ENCODE peak calls at places on chromosome X, in five cellular contexts. V, N, T, X and E are unnamed samples.

GRCh38 chrX:7568130-7568529 is 274.8 kb upstream of the VCX start:
- DNase-seq in V (no peak), N (no peak), T (no peak), X (no peak), E (no peak)

GRCh38 chrX:134604701-134605271 is 53.5 kb downstream of the PLAC1 start:
- DNase-seq in V (no peak), N (no peak), T (no peak), X (no peak), E (no peak)

GRCh38 chrX:152600853-152601635 is 36.7 kb upstream of the GABRQ start:
- DNase-seq in V (peak), N (no peak), T (no peak), X (no peak), E (no peak)

GRCh38 chrX:45322382-45322781 is 121.7 kb upstream of the DIPK2B start:
- DNase-seq in V (peak), N (no peak), T (no peak), X (no peak), E (no peak)

GRCh38 chrX:35890699-35891098 is 28.8 kb upstream of the CFAP47 start:
- DNase-seq in V (peak), N (no peak), T (no peak), X (no peak), E (no peak)

GRCh38 chrX:37993857-37994619 is 12.3 kb upstream of the SYTL5 start:
- DNase-seq in V (peak), N (no peak), T (no peak), X (no peak), E (no peak)

GRCh38 chrX:144681501-144681900 is 565.8 kb upstream of the SPANXN1 start:
- DNase-seq in V (no peak), N (no peak), T (no peak), X (no peak), E (no peak)

GRCh38 chrX:40096395-40097091 is 1.2 kb downstream of the BCOR start:
- DNase-seq in V (peak), N (peak), T (peak), X (peak), E (peak)

GRCh38 chrX:143664302-143664701 is 28.4 kb upstream of the SLITRK4 start:
- DNase-seq in V (peak), N (no peak), T (no peak), X (no peak), E (no peak)

GRCh38 chrX:42028113-42028512 is 104.8 kb upstream of the CASK start:
- DNase-seq in V (no peak), N (no peak), T (no peak), X (no peak), E (no peak)

GRCh38 chrX:108122748-108123147 is 31.2 kb downstream of the ATG4A start:
- DNase-seq in V (no peak), N (no peak), T (no peak), X (no peak), E (no peak)

GRCh38 chrX:132193872-132194574 is 25.2 kb downstream of the RAP2C start:
- DNase-seq in V (no peak), N (no peak), T (no peak), X (no peak), E (no peak)

GRCh38 chrX:154695913-154696312 is 42.5 kb upstream of the CTAG2 start:
- DNase-seq in V (no peak), N (no peak), T (no peak), X (no peak), E (no peak)

GRCh38 chrX:53421772-53422090 is 723 bp downstream of the SMC1A start:
- DNase-seq in V (peak), N (no peak), T (no peak), X (no peak), E (no peak)

GRCh38 chrX:47991263-47992092 is 12.3 kb downstream of the ZNF182 start:
- DNase-seq in V (no peak), N (no peak), T (no peak), X (no peak), E (no peak)

GRCh38 chrX:45191820-45192409 is 8.8 kb downstream of the DIPK2B start:
- DNase-seq in V (no peak), N (no peak), T (no peak), X (no peak), E (no peak)

GRCh38 chrX:103831803-103832544 is at the start of gene RAB9B:
- DNase-seq in V (peak), N (peak), T (peak), X (peak), E (peak)

GRCh38 chrX:115562492-115562872 is 1.5 kb downstream of the PLS3 start:
- DNase-seq in V (peak), N (no peak), T (no peak), X (no peak), E (no peak)

GRCh38 chrX:116272328-116272727 is 101.8 kb downstream of the AGTR2 start:
- DNase-seq in V (no peak), N (no peak), T (no peak), X (no peak), E (no peak)

GRCh38 chrX:150050387-150050786 is 112.1 kb upstream of the EOLA2 start:
- DNase-seq in V (no peak), N (no peak), T (no peak), X (no peak), E (no peak)

GRCh38 chrX:134619838-134620237 is 38.4 kb downstream of the PLAC1 start:
- DNase-seq in V (no peak), N (no peak), T (no peak), X (no peak), E (no peak)

GRCh38 chrX:13638021-13638420 is 14.9 kb upstream of the TCEANC start:
- DNase-seq in V (no peak), N (no peak), T (no peak), X (no peak), E (no peak)

GRCh38 chrX:30812326-30812725 is 76.7 kb downstream of the TAB3 start:
- DNase-seq in V (no peak), N (no peak), T (no peak), X (no peak), E (no peak)

GRCh38 chrX:42544883-42545282 is 233.1 kb downstream of the PPP1R2C start:
- DNase-seq in V (no peak), N (no peak), T (no peak), X (no peak), E (no peak)

GRCh38 chrX:44946771-44947170 is 73.8 kb downstream of the KDM6A start:
- DNase-seq in V (no peak), N (no peak), T (no peak), X (no peak), E (no peak)

GRCh38 chrX:12946406-12946805 is 28.5 kb upstream of the TMSB4X start:
- DNase-seq in V (no peak), N (no peak), T (no peak), X (no peak), E (no peak)

GRCh38 chrX:114626323-114626722 is 42.4 kb downstream of the HTR2C start:
- DNase-seq in V (peak), N (no peak), T (no peak), X (no peak), E (no peak)

GRCh38 chrX:37998586-37999267 is 7.6 kb upstream of the SYTL5 start:
- DNase-seq in V (peak), N (no peak), T (no peak), X (no peak), E (no peak)

GRCh38 chrX:129719931-129720520 is 18.8 kb upstream of the XPNPEP2 start:
- DNase-seq in V (no peak), N (no peak), T (no peak), X (no peak), E (no peak)

GRCh38 chrX:11185861-11186260 is 74.7 kb downstream of the HCCS start:
- DNase-seq in V (no peak), N (no peak), T (no peak), X (no peak), E (no peak)